ENCODE peak calls at places on chromosomes 3 and 15, in seven cellular contexts. P, F, I, C, O, G and D are unnamed samples.

GRCh38 chr3:129530331-129530761 is 1.9 kb downstream of the RHO start:
- DNase-seq in P (peak), F (no peak), I (no peak), C (no peak), O (peak), G (no peak), D (no peak)

GRCh38 chr3:186806173-186807055 is at the start of gene RFC4:
- DNase-seq in P (peak), F (peak), I (peak), C (peak), O (peak), G (peak), D (peak)

GRCh38 chr3:136251511-136251910 is 1.4 kb downstream of the PCCB start:
- DNase-seq in P (no peak), F (no peak), I (no peak), C (peak), O (no peak), G (peak), D (no peak)

GRCh38 chr3:40524222-40524570 is 564 bp upstream of the ZNF621 start:
- DNase-seq in P (no peak), F (no peak), I (no peak), C (no peak), O (no peak), G (no peak), D (no peak)

GRCh38 chr3:66502981-66503380 is 2.2 kb upstream of the LRIG1 start:
- DNase-seq in P (no peak), F (no peak), I (no peak), C (no peak), O (no peak), G (no peak), D (no peak)

GRCh38 chr3:27686642-27687041 is 35.5 kb downstream of the EOMES start:
- DNase-seq in P (no peak), F (no peak), I (no peak), C (no peak), O (peak), G (peak), D (no peak)

GRCh38 chr3:115704661-115705338 is 81.5 kb downstream of the GAP43 start:
- DNase-seq in P (no peak), F (no peak), I (no peak), C (no peak), O (peak), G (no peak), D (no peak)

GRCh38 chr3:39177708-39178332 is 14.6 kb downstream of the XIRP1 start:
- DNase-seq in P (peak), F (peak), I (peak), C (peak), O (peak), G (peak), D (peak)

GRCh38 chr3:46928297-46928696 is 48.2 kb downstream of the CCDC12 start:
- DNase-seq in P (no peak), F (no peak), I (no peak), C (no peak), O (no peak), G (no peak), D (no peak)

GRCh38 chr3:5051772-5052171 is 70.3 kb upstream of the ARL8B start:
- DNase-seq in P (no peak), F (no peak), I (no peak), C (no peak), O (peak), G (no peak), D (no peak)

GRCh38 chr3:196499807-196500524 is 3.6 kb downstream of the RNF168 start:
- DNase-seq in P (no peak), F (no peak), I (no peak), C (no peak), O (peak), G (no peak), D (no peak)

GRCh38 chr15:51796777-51797474 is 32.5 kb upstream of the TMOD3 start:
- DNase-seq in P (no peak), F (no peak), I (no peak), C (no peak), O (no peak), G (no peak), D (no peak)

GRCh38 chr3:69809076-69809835 is 70.0 kb downstream of the MITF start:
- DNase-seq in P (no peak), F (no peak), I (no peak), C (no peak), O (no peak), G (no peak), D (no peak)

GRCh38 chr15:98504998-98505397 is 143.3 kb upstream of the IGF1R start:
- DNase-seq in P (no peak), F (no peak), I (no peak), C (no peak), O (no peak), G (no peak), D (no peak)
- H3K27ac ChIP-seq in P (no peak), F (no peak), I (peak), C (no peak), O (no peak), G (no peak), D (peak)

GRCh38 chr15:29812384-29812694 is 9.9 kb downstream of the TJP1 start:
- DNase-seq in P (no peak), F (no peak), I (no peak), C (no peak), O (peak), G (peak), D (no peak)
- H3K27ac ChIP-seq in P (no peak), F (no peak), I (no peak), C (no peak), O (no peak), G (peak), D (no peak)

GRCh38 chr3:119681279-119681678 is 4.1 kb upstream of the COX17 start:
- DNase-seq in P (peak), F (no peak), I (no peak), C (no peak), O (peak), G (peak), D (no peak)
- H3K27ac ChIP-seq in P (no peak), F (no peak), I (no peak), C (no peak), O (no peak), G (no peak), D (no peak)

GRCh38 chr3:78343221-78343620 is 1303.3 kb downstream of the ROBO2 start:
- DNase-seq in P (no peak), F (no peak), I (no peak), C (no peak), O (no peak), G (no peak), D (no peak)

GRCh38 chr3:78349571-78349970 is 1309.7 kb downstream of the ROBO2 start:
- DNase-seq in P (no peak), F (no peak), I (no peak), C (no peak), O (no peak), G (no peak), D (no peak)

GRCh38 chr3:78344918-78345317 is 1305.0 kb downstream of the ROBO2 start:
- DNase-seq in P (no peak), F (no peak), I (no peak), C (no peak), O (no peak), G (no peak), D (no peak)
- H3K27ac ChIP-seq in P (no peak), F (no peak), I (no peak), C (no peak), O (no peak), G (no peak), D (no peak)

GRCh38 chr3:37590328-37591079 is 271.2 kb upstream of the CTDSPL start:
- DNase-seq in P (no peak), F (no peak), I (peak), C (peak), O (no peak), G (no peak), D (peak)
- H3K27ac ChIP-seq in P (no peak), F (no peak), I (peak), C (peak), O (no peak), G (no peak), D (peak)

GRCh38 chr15:77180270-77180669 is 109.4 kb upstream of the TSPAN3 start:
- DNase-seq in P (no peak), F (no peak), I (no peak), C (no peak), O (no peak), G (no peak), D (no peak)

GRCh38 chr15:77181305-77182074 is 110.6 kb upstream of the TSPAN3 start:
- DNase-seq in P (no peak), F (no peak), I (no peak), C (no peak), O (no peak), G (no peak), D (no peak)

GRCh38 chr15:77179541-77179998 is 108.7 kb upstream of the TSPAN3 start:
- DNase-seq in P (no peak), F (no peak), I (no peak), C (no peak), O (no peak), G (no peak), D (no peak)

GRCh38 chr15:77183066-77183465 is 112.2 kb upstream of the TSPAN3 start:
- DNase-seq in P (no peak), F (no peak), I (no peak), C (no peak), O (no peak), G (no peak), D (no peak)

GRCh38 chr15:77180757-77181156 is 109.8 kb upstream of the TSPAN3 start:
- DNase-seq in P (no peak), F (no peak), I (no peak), C (no peak), O (no peak), G (peak), D (no peak)
- H3K27ac ChIP-seq in P (no peak), F (no peak), I (no peak), C (no peak), O (no peak), G (no peak), D (no peak)

GRCh38 chr3:157502916-157503620 is at the start of gene VEPH1:
- DNase-seq in P (peak), F (no peak), I (no peak), C (no peak), O (peak), G (no peak), D (no peak)
- H3K27ac ChIP-seq in P (no peak), F (no peak), I (no peak), C (no peak), O (no peak), G (no peak), D (no peak)

GRCh38 chr3:48837163-48837562 is 10.5 kb downstream of the PRKAR2A start:
- DNase-seq in P (no peak), F (no peak), I (no peak), C (no peak), O (no peak), G (no peak), D (no peak)
- H3K27ac ChIP-seq in P (no peak), F (no peak), I (no peak), C (no peak), O (no peak), G (no peak), D (no peak)